ENCODE peak calls at places on chromosomes 3 and 15, in nine cellular contexts. N is HuH-7.5; J is bronchial epithelial cell; T is RKO; L is MCF 10A; F is stimulated activated CD8-positive, alpha-beta memory T cell treated with anti-CD3 and anti-CD28 coated beads, Interleukin-4, amount 100 ng/mL, for 24 hours; U is EL; M is stimulated activated CD4-positive, alpha-beta T cell treated with anti-CD3 and anti-CD28 coated beads, Interleukin-4, amount 100 ng/mL, for 48 hours; Z is cardiac fibroblast. P is an unnamed sample.

GRCh38 chr3:66115858-66116654 is 77.3 kb upstream of the MAGI1 start:
- DNase-seq in M (no peak), L (peak), T (peak), N (peak), J (peak), F (no peak), U (peak), Z (peak), P (peak)

GRCh38 chr3:116561529-116561928 is 116.2 kb upstream of the LSAMP start:
- DNase-seq in T (no peak), M (no peak), N (no peak), U (no peak), J (no peak), Z (no peak), F (no peak), L (no peak), P (no peak)

GRCh38 chr3:45800611-45801010 is 4.3 kb upstream of the SLC6A20 start:
- DNase-seq in N (no peak), F (no peak), J (no peak), U (no peak), M (no peak), L (no peak), Z (no peak), T (no peak), P (no peak)

GRCh38 chr3:53331871-53332270 is 15.5 kb downstream of the DCP1A start:
- DNase-seq in T (no peak), N (no peak), F (no peak), U (no peak), Z (no peak), M (no peak), J (peak), L (no peak), P (no peak)

GRCh38 chr3:153442386-153442785 is 280.4 kb downstream of the RAP2B start:
- DNase-seq in N (no peak), F (no peak), U (no peak), Z (peak), M (no peak), T (no peak), J (peak), L (no peak), P (no peak)

GRCh38 chr3:142028174-142028833 is 121.0 kb downstream of the TFDP2 start:
- DNase-seq in J (peak), U (peak), F (no peak), Z (peak), N (no peak), T (no peak), L (peak), M (no peak), P (peak)

GRCh38 chr3:150528359-150528797 is 17.9 kb downstream of the SERP1 start:
- DNase-seq in Z (peak), U (peak), M (no peak), F (no peak), J (peak), L (peak), T (peak), N (no peak), P (peak)

GRCh38 chr3:149332781-149333517 is 487 bp downstream of the TM4SF18 start:
- DNase-seq in T (no peak), L (no peak), J (no peak), M (no peak), Z (no peak), N (no peak), U (no peak), F (no peak), P (no peak)

GRCh38 chr15:26893351-26894065 is 26.6 kb downstream of the GABRA5 start:
- DNase-seq in M (no peak), L (no peak), Z (no peak), N (no peak), J (no peak), T (no peak), F (no peak), U (no peak), P (no peak)

GRCh38 chr3:137764001-137764433 is at the start of gene SOX14:
- DNase-seq in L (no peak), Z (no peak), M (no peak), U (no peak), F (no peak), J (no peak), T (no peak), N (no peak), P (peak)

GRCh38 chr15:79378394-79379158 is 53.6 kb upstream of the MINAR1 start:
- DNase-seq in J (peak), N (no peak), Z (peak), T (peak), F (no peak), U (peak), M (no peak), L (no peak), P (no peak)

GRCh38 chr3:121504598-121504997 is 41.2 kb downstream of the POLQ start:
- DNase-seq in T (no peak), U (no peak), N (no peak), Z (no peak), J (no peak), M (no peak), L (no peak), F (no peak), P (no peak)

GRCh38 chr15:70741677-70742293 is 21.6 kb downstream of the UACA start:
- DNase-seq in F (no peak), T (peak), N (no peak), J (peak), Z (peak), M (no peak), L (peak), U (peak), P (peak)